ENCODE peak calls at places on chromosomes 11 and 22, in eight cellular contexts. One of them, this sample, is unnamed.
A peak's percentile ranks its signal among the peaks of the same experiment; 100 is the strongest.

GRCh38 chr22:26550498-26551033 is 38.3 kb upstream of the TFIP11 start:
- DNase-seq in mesendoderm: peak; percentile 39
- DNase-seq in amygdala: no peak
- DNase-seq in hippocampal formation: no peak
- DNase-seq in stomach: no peak
- DNase-seq in stimulated activated CD4-positive, alpha-beta T cell treated with anti-CD3 and anti-CD28 coated beads, Interleukin-15, amount 100 ng/mL, for 24 hours: no peak
- DNase-seq in kidney tubule cell: peak; percentile 74
- DNase-seq in aorta: peak; percentile 87
- DNase-seq in this sample: peak; percentile 63

GRCh38 chr11:126514061-126514713 is 158.7 kb downstream of the ST3GAL4 start:
- DNase-seq in mesendoderm: peak; percentile 29
- DNase-seq in amygdala: no peak
- DNase-seq in hippocampal formation: no peak
- DNase-seq in stomach: no peak
- DNase-seq in stimulated activated CD4-positive, alpha-beta T cell treated with anti-CD3 and anti-CD28 coated beads, Interleukin-15, amount 100 ng/mL, for 24 hours: no peak
- DNase-seq in kidney tubule cell: no peak
- DNase-seq in aorta: peak; percentile 43
- DNase-seq in this sample: no peak

GRCh38 chr11:15668718-15669117 is 554.0 kb downstream of the INSC start:
- DNase-seq in mesendoderm: no peak
- DNase-seq in amygdala: no peak
- DNase-seq in hippocampal formation: no peak
- DNase-seq in stomach: no peak
- DNase-seq in stimulated activated CD4-positive, alpha-beta T cell treated with anti-CD3 and anti-CD28 coated beads, Interleukin-15, amount 100 ng/mL, for 24 hours: no peak
- DNase-seq in kidney tubule cell: no peak
- DNase-seq in aorta: no peak
- DNase-seq in this sample: no peak

GRCh38 chr11:128904872-128905344 is 13.8 kb downstream of the KCNJ5 start:
- DNase-seq in mesendoderm: peak; percentile 32
- DNase-seq in amygdala: no peak
- DNase-seq in hippocampal formation: no peak
- DNase-seq in stomach: no peak
- DNase-seq in stimulated activated CD4-positive, alpha-beta T cell treated with anti-CD3 and anti-CD28 coated beads, Interleukin-15, amount 100 ng/mL, for 24 hours: no peak
- DNase-seq in kidney tubule cell: no peak
- DNase-seq in aorta: no peak
- DNase-seq in this sample: no peak

GRCh38 chr22:30285846-30286200 is 3.5 kb downstream of the CASTOR1 start:
- DNase-seq in mesendoderm: no peak
- DNase-seq in amygdala: no peak
- DNase-seq in hippocampal formation: no peak
- DNase-seq in stomach: no peak
- DNase-seq in stimulated activated CD4-positive, alpha-beta T cell treated with anti-CD3 and anti-CD28 coated beads, Interleukin-15, amount 100 ng/mL, for 24 hours: no peak
- DNase-seq in kidney tubule cell: no peak
- DNase-seq in aorta: no peak
- DNase-seq in this sample: no peak

GRCh38 chr11:36467913-36468312 is 42.2 kb downstream of the TRAF6 start:
- DNase-seq in mesendoderm: no peak
- DNase-seq in amygdala: no peak
- DNase-seq in hippocampal formation: no peak
- DNase-seq in stomach: no peak
- DNase-seq in stimulated activated CD4-positive, alpha-beta T cell treated with anti-CD3 and anti-CD28 coated beads, Interleukin-15, amount 100 ng/mL, for 24 hours: no peak
- DNase-seq in kidney tubule cell: no peak
- DNase-seq in aorta: no peak
- DNase-seq in this sample: no peak

GRCh38 chr11:125950696-125951645 is 5.1 kb downstream of the VSIG10L2 start:
- DNase-seq in mesendoderm: no peak
- DNase-seq in amygdala: no peak
- DNase-seq in hippocampal formation: no peak
- DNase-seq in stomach: no peak
- DNase-seq in stimulated activated CD4-positive, alpha-beta T cell treated with anti-CD3 and anti-CD28 coated beads, Interleukin-15, amount 100 ng/mL, for 24 hours: no peak
- DNase-seq in kidney tubule cell: no peak
- DNase-seq in aorta: no peak
- DNase-seq in this sample: no peak

GRCh38 chr11:46694095-46694494 is 6.3 kb downstream of the ARHGAP1 start:
- DNase-seq in mesendoderm: no peak
- DNase-seq in amygdala: no peak
- DNase-seq in hippocampal formation: no peak
- DNase-seq in stomach: no peak
- DNase-seq in stimulated activated CD4-positive, alpha-beta T cell treated with anti-CD3 and anti-CD28 coated beads, Interleukin-15, amount 100 ng/mL, for 24 hours: no peak
- DNase-seq in kidney tubule cell: no peak
- DNase-seq in aorta: no peak
- DNase-seq in this sample: no peak

GRCh38 chr11:70168405-70168754 is 34.7 kb upstream of the FADD start:
- DNase-seq in mesendoderm: no peak
- DNase-seq in amygdala: no peak
- DNase-seq in hippocampal formation: no peak
- DNase-seq in stomach: no peak
- DNase-seq in stimulated activated CD4-positive, alpha-beta T cell treated with anti-CD3 and anti-CD28 coated beads, Interleukin-15, amount 100 ng/mL, for 24 hours: no peak
- DNase-seq in kidney tubule cell: no peak
- DNase-seq in aorta: no peak
- DNase-seq in this sample: no peak

GRCh38 chr11:8828580-8829358 is 82.2 kb upstream of the AKIP1 start:
- DNase-seq in mesendoderm: no peak
- DNase-seq in amygdala: no peak
- DNase-seq in hippocampal formation: no peak
- DNase-seq in stomach: no peak
- DNase-seq in stimulated activated CD4-positive, alpha-beta T cell treated with anti-CD3 and anti-CD28 coated beads, Interleukin-15, amount 100 ng/mL, for 24 hours: no peak
- DNase-seq in kidney tubule cell: no peak
- DNase-seq in aorta: no peak
- DNase-seq in this sample: no peak

GRCh38 chr22:49768077-49768476 is 59.6 kb downstream of the BRD1 start:
- DNase-seq in mesendoderm: no peak
- DNase-seq in amygdala: no peak
- DNase-seq in hippocampal formation: no peak
- DNase-seq in stomach: no peak
- DNase-seq in stimulated activated CD4-positive, alpha-beta T cell treated with anti-CD3 and anti-CD28 coated beads, Interleukin-15, amount 100 ng/mL, for 24 hours: no peak
- DNase-seq in kidney tubule cell: no peak
- DNase-seq in aorta: peak; percentile 74
- DNase-seq in this sample: no peak

GRCh38 chr11:93225642-93226041 is 27.9 kb upstream of the SLC36A4 start:
- DNase-seq in mesendoderm: peak; percentile 7
- DNase-seq in amygdala: no peak
- DNase-seq in hippocampal formation: peak; percentile 61
- DNase-seq in stomach: no peak
- DNase-seq in stimulated activated CD4-positive, alpha-beta T cell treated with anti-CD3 and anti-CD28 coated beads, Interleukin-15, amount 100 ng/mL, for 24 hours: no peak
- DNase-seq in kidney tubule cell: peak; percentile 14
- DNase-seq in aorta: no peak
- DNase-seq in this sample: no peak

GRCh38 chr11:78547931-78548705 is 26.5 kb downstream of the NARS2 start:
- DNase-seq in mesendoderm: no peak
- DNase-seq in amygdala: no peak
- DNase-seq in hippocampal formation: no peak
- DNase-seq in stomach: no peak
- DNase-seq in stimulated activated CD4-positive, alpha-beta T cell treated with anti-CD3 and anti-CD28 coated beads, Interleukin-15, amount 100 ng/mL, for 24 hours: no peak
- DNase-seq in kidney tubule cell: no peak
- DNase-seq in aorta: no peak
- DNase-seq in this sample: no peak

GRCh38 chr11:59562292-59562691 is 51.0 kb downstream of the OR4D9 start:
- DNase-seq in mesendoderm: peak; percentile 68
- DNase-seq in amygdala: no peak
- DNase-seq in hippocampal formation: no peak
- DNase-seq in stomach: no peak
- DNase-seq in stimulated activated CD4-positive, alpha-beta T cell treated with anti-CD3 and anti-CD28 coated beads, Interleukin-15, amount 100 ng/mL, for 24 hours: no peak
- DNase-seq in kidney tubule cell: peak; percentile 79
- DNase-seq in aorta: no peak
- DNase-seq in this sample: no peak

GRCh38 chr22:40128989-40129388 is 48.7 kb upstream of the TNRC6B start:
- DNase-seq in mesendoderm: no peak
- DNase-seq in amygdala: no peak
- DNase-seq in hippocampal formation: no peak
- DNase-seq in stomach: no peak
- DNase-seq in stimulated activated CD4-positive, alpha-beta T cell treated with anti-CD3 and anti-CD28 coated beads, Interleukin-15, amount 100 ng/mL, for 24 hours: no peak
- DNase-seq in kidney tubule cell: no peak
- DNase-seq in aorta: no peak
- DNase-seq in this sample: no peak

GRCh38 chr11:73394416-73395296 is 18.5 kb downstream of the RELT start:
- DNase-seq in mesendoderm: no peak
- DNase-seq in amygdala: no peak
- DNase-seq in hippocampal formation: no peak
- DNase-seq in stomach: no peak
- DNase-seq in stimulated activated CD4-positive, alpha-beta T cell treated with anti-CD3 and anti-CD28 coated beads, Interleukin-15, amount 100 ng/mL, for 24 hours: no peak
- DNase-seq in kidney tubule cell: no peak
- DNase-seq in aorta: peak; percentile 72
- DNase-seq in this sample: no peak